ENCODE peak calls at places on chromosome 7, in ten cellular contexts. A is astrocyte, C is GM23248, F is MM.1S, W is PC-3, K is hepatocyte, G is endothelial cell of umbilical vein, H is K562, I is H1, V is neural progenitor cell. Q is an unnamed sample. For H3K9me3, the result is how much of the 10 kb centered on the place peaks cover.

GRCh38 chr7:129376076-129376777 is 58.0 kb upstream of the STRIP2 start:
- DNase-seq in W (peak), A (peak), H (peak), F (peak), C (peak), G (peak), K (peak), V (peak), I (no peak), Q (peak)

GRCh38 chr7:108581655-108582491 is 12.2 kb downstream of the DNAJB9 start:
- DNase-seq in G (peak), F (no peak), I (no peak), V (peak), W (peak), H (no peak), K (peak), C (no peak), A (no peak), Q (peak)

GRCh38 chr7:47292832-47293309 is 289.0 kb downstream of the TNS3 start:
- DNase-seq in V (no peak), G (no peak), H (no peak), W (no peak), F (no peak), A (peak), C (no peak), K (peak), I (no peak), Q (no peak)

GRCh38 chr7:42693722-42694121 is 218.1 kb downstream of the C7orf25 start:
- DNase-seq in I (no peak), W (no peak), H (no peak), F (no peak), K (no peak), A (no peak), G (no peak), V (no peak), C (no peak), Q (no peak)

GRCh38 chr7:100826546-100827329 is 585 bp downstream of the EPHB4 start:
- DNase-seq in C (no peak), I (peak), H (peak), W (no peak), G (peak), F (no peak), K (no peak), A (no peak), V (peak), Q (peak)

GRCh38 chr7:93914581-93915066 is 6.9 kb upstream of the GNG11 start:
- DNase-seq in G (peak), A (peak), W (peak), V (no peak), I (no peak), F (no peak), K (no peak), C (peak), H (no peak), Q (peak)

GRCh38 chr7:124085168-124085567 is 52.3 kb upstream of the TMEM229A start:
- DNase-seq in K (peak), I (no peak), F (no peak), V (no peak), A (no peak), W (peak), G (peak), C (no peak), H (no peak), Q (peak)

GRCh38 chr7:35424869-35425495 is 171.1 kb upstream of the TBX20 start:
- DNase-seq in V (peak), C (peak), F (peak), G (peak), H (peak), K (peak), I (peak), A (peak), W (peak), Q (peak)

GRCh38 chr7:39950473-39951155 is 558 bp downstream of the CDK13 start:
- DNase-seq in H (peak), F (peak), A (peak), G (peak), W (peak), I (peak), C (peak), K (peak), V (peak), Q (no peak)

GRCh38 chr7:139639563-139639962 is 116.1 kb downstream of the CLEC2L start:
- DNase-seq in V (no peak), C (no peak), W (no peak), A (no peak), G (no peak), H (no peak), F (no peak), I (no peak), K (no peak), Q (no peak)

GRCh38 chr7:2715341-2716231 is 27.6 kb downstream of the AMZ1 start:
- DNase-seq in H (peak), A (no peak), G (no peak), F (peak), W (no peak), I (no peak), V (no peak), K (no peak), C (no peak), Q (no peak)

GRCh38 chr7:26078437-26079362 is 73.3 kb upstream of the NFE2L3 start:
- DNase-seq in V (peak), F (peak), K (peak), A (peak), I (peak), W (peak), G (peak), C (peak), H (peak), Q (peak)

GRCh38 chr7:101167645-101168411 is 2.5 kb upstream of the VGF start:
- DNase-seq in W (no peak), K (no peak), G (no peak), F (no peak), I (no peak), A (no peak), V (no peak), H (no peak), C (no peak), Q (no peak)

GRCh38 chr7:90777075-90777864 is 181.1 kb downstream of the CDK14 start:
- DNase-seq in V (no peak), I (no peak), C (no peak), A (no peak), H (no peak), G (no peak), K (peak), W (no peak), F (peak), Q (no peak)

GRCh38 chr7:90773269-90773668 is 177.1 kb downstream of the CDK14 start:
- DNase-seq in K (no peak), H (no peak), A (no peak), W (no peak), G (no peak), C (no peak), F (peak), V (no peak), I (no peak), Q (no peak)

GRCh38 chr7:90772410-90772809 is 176.3 kb downstream of the CDK14 start:
- DNase-seq in H (no peak), I (no peak), W (no peak), C (no peak), A (no peak), G (no peak), V (no peak), K (no peak), F (peak), Q (no peak)

GRCh38 chr7:90771281-90771680 is 175.2 kb downstream of the CDK14 start:
- DNase-seq in I (no peak), H (no peak), W (no peak), A (peak), C (peak), F (no peak), V (no peak), K (no peak), G (no peak), Q (peak)

DNA sequence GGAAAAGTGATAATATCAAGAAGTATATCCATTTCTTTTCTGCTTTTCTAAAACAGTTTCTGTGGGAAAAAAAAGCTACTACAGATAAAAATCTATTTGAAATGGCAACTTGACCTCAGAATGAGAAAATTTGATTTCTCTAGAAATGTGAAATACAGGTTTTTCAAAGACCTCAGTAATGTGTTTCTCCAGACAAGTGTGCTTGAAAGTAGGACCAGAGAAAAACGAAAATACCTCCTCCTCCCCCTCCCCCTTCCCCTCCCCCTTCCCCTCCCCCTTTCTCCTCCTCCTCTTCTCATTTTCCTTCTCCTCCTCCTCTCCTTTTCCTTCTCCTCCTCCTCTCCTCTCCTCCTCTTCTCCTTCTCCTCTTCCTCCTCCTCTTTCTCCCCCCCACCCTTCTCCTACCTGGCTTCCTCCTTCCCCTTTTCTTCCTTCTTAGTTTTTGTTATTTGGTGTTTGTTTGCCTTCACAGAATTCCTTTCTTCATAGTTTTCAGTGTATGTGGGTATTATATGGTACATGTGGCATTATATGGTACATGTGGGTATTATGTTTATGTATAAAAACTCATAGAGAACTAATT is 179.4 kb downstream of the CDK14 start:
- DNase-seq in I (no peak), W (no peak), V (no peak), H (no peak), F (no peak), C (no peak), A (no peak), K (no peak), G (no peak), Q (no peak)
- H3K9me3 ChIP-seq in I (under half), W (under half), V (under half), H (under half), F (under half), C (under half), A (under half), K (under half), G (under half), Q (under half)

GRCh38 chr7:23226841-23227450 is 19.6 kb upstream of the GPNMB start:
- DNase-seq in I (no peak), G (no peak), F (no peak), W (no peak), A (no peak), K (no peak), H (no peak), C (no peak), V (no peak), Q (no peak)
- H2AFZ ChIP-seq in I (no peak), G (no peak), F (no peak), W (no peak), A (no peak), K (no peak), H (peak), C (no peak), V (no peak), Q (no peak)

GRCh38 chr7:5214641-5215040 is 24.6 kb downstream of the WIPI2 start:
- DNase-seq in W (no peak), A (no peak), I (no peak), G (no peak), C (no peak), V (no peak), H (no peak), F (no peak), K (no peak), Q (no peak)
- TF ChIP-seq EZH2 in W (no peak), A (no peak), I (no peak), G (no peak), C (no peak), V (no peak), H (no peak), F (no peak), K (no peak), Q (no peak)

DNA sequence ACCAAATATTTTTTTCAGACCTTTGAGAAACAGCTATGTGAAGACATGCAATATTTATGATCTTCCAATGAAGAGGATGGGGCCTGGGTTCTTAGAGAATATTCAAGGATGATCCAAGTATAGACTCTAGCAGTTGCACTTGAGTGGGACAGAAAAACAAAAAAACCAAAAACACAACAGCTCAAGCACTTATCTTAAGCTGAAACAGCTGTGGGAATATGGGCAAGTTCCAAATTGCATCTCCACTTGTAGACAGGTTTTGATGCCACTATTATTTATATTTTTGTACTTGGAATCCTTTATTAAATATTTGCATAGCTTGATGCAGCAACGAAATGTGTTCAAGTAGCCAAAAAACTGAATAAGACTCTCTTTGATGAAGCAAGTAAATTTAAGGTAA is 2.2 kb upstream of the PDK4 start:
- DNase-seq in F (no peak), C (no peak), G (no peak), H (no peak), V (no peak), A (no peak), I (no peak), K (no peak), W (no peak), Q (no peak)
- H3K9me3 ChIP-seq in F (under half), C (under half), G (under half), H (under half), V (under half), A (under half), I (under half), K (under half), W (under half), Q (under half)

DNA sequence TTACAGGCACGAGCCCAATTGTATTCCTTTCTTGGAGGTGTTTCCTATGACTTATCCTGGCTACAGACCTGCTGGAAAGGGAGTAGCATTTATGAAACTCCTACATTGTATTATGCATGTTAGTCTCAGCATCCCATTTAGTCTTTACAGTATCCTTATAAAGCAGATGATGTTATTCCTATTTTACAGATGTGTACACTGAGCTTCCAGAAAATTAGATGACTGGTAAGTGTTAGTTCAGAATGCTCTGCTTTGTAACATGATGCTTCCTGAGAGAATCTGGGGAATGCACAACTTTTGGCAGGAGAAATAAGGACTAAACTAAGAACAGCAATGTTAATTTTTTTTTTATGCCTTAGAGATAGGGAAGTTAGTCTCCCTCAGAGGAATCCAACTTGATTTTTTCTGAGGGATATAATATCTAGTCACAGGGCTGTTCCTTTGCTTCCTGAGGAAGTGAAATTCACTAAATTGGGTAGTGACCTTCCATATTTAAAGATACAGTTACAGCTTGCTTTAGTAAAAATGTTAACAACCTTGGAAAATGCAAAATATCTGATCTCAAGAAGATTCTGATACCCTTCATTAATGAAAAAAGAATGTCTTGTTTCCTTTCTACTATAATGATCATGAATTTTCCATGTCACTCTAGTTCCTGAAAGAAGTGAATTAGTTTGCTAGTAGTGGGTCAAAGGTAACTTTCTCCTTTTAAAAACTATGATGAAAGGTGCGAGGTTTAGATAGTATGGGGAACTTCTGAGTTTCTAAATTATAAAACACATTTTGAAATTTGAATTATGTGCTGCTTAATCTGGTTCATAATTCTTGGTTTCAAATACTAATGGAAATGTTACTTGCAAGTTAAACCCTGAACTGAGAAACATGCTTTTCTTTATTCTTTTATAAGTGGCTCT is 194.0 kb upstream of the PRPS1L1 start:
- DNase-seq in G (no peak), H (no peak), F (no peak), W (no peak), I (no peak), C (peak), K (no peak), V (no peak), A (peak), Q (no peak)
- H2AFZ ChIP-seq in G (no peak), H (peak), F (no peak), W (no peak), I (no peak), C (no peak), K (no peak), V (no peak), A (no peak), Q (no peak)